ENCODE peak calls at places on chromosomes 11 and 22, in eight cellular contexts. K is PC-9, G is MV-4-11, D is ELF-1, U is progenitor cell of endocrine pancreas, I is upper lobe of left lung, Z is amygdala, S is GM04504. A is an unnamed sample.

GRCh38 chr11:105000797-105001196 is 22.2 kb downstream of the CASP5 start:
- DNase-seq in K (no peak), G (no peak), D (peak), U (no peak), I (no peak), Z (no peak), S (no peak), A (peak)

GRCh38 chr11:122809861-122810260 is 28.4 kb upstream of the CRTAM start:
- DNase-seq in K (no peak), G (no peak), D (no peak), U (no peak), I (no peak), Z (no peak), S (no peak), A (no peak)

GRCh38 chr11:65482306-65482850 is 16.5 kb upstream of the MALAT1 start:
- DNase-seq in K (no peak), G (no peak), D (no peak), U (no peak), I (no peak), Z (no peak), S (no peak), A (no peak)

GRCh38 chr22:48424201-48424627 is 1403.5 kb downstream of the BRD1 start:
- DNase-seq in K (no peak), G (no peak), D (no peak), U (no peak), I (no peak), Z (no peak), S (no peak), A (no peak)

GRCh38 chr22:37237371-37238268 is 6.4 kb downstream of the RAC2 start:
- DNase-seq in K (no peak), G (no peak), D (no peak), U (no peak), I (no peak), Z (no peak), S (no peak), A (peak)

GRCh38 chr11:75307058-75307457 is 44.4 kb downstream of the ARRB1 start:
- DNase-seq in K (no peak), G (no peak), D (no peak), U (no peak), I (no peak), Z (no peak), S (no peak), A (no peak)

GRCh38 chr11:22430286-22430685 is 92.1 kb downstream of the SLC17A6 start:
- DNase-seq in K (no peak), G (no peak), D (no peak), U (no peak), I (no peak), Z (no peak), S (no peak), A (no peak)

GRCh38 chr11:2519879-2520735 is 75.3 kb downstream of the KCNQ1 start:
- DNase-seq in K (no peak), G (no peak), D (no peak), U (peak), I (peak), Z (no peak), S (no peak), A (peak)

GRCh38 chr11:111194789-111195188 is 50.7 kb upstream of the POU2AF2 start:
- DNase-seq in K (no peak), G (no peak), D (no peak), U (no peak), I (no peak), Z (no peak), S (no peak), A (no peak)

GRCh38 chr11:30435488-30435887 is 112.6 kb downstream of the ARL14EP start:
- DNase-seq in K (no peak), G (no peak), D (no peak), U (no peak), I (no peak), Z (no peak), S (no peak), A (no peak)

GRCh38 chr11:45872513-45873356 is 12.7 kb upstream of the MAPK8IP1 start:
- DNase-seq in K (peak), G (peak), D (peak), U (peak), I (no peak), Z (peak), S (peak), A (peak)